ENCODE peak calls at places on chromosomes 16 and 17, in five cellular contexts. One of them, this sample, is unnamed.

GRCh38 chr17:63772801-63773271 is 561 bp downstream of the CCDC47 start:
- DNase-seq in erythroblast: peak; percentile 82
- DNase-seq in hypothalamus: no peak
- DNase-seq in AG10803: peak; percentile 25
- DNase-seq in K562: peak; percentile 55
- DNase-seq in this sample: peak; percentile 46

GRCh38 chr16:84194470-84195200 is 3.7 kb downstream of the ADAD2 start:
- DNase-seq in K562: no peak
- DNase-seq in erythroblast: no peak
- DNase-seq in AG10803: no peak
- DNase-seq in hypothalamus: no peak
- DNase-seq in this sample: no peak

GRCh38 chr17:29570521-29570920 is 2.0 kb downstream of the TP53I13 start:
- DNase-seq in K562: no peak
- DNase-seq in erythroblast: no peak
- DNase-seq in hypothalamus: no peak
- DNase-seq in AG10803: no peak
- DNase-seq in this sample: no peak

GRCh38 chr16:48720266-48720665 is 110.3 kb upstream of the N4BP1 start:
- DNase-seq in K562: peak; percentile 20
- DNase-seq in hypothalamus: no peak
- DNase-seq in AG10803: no peak
- DNase-seq in erythroblast: peak; percentile 2
- DNase-seq in this sample: peak; percentile 24

GRCh38 chr17:62822080-62822904 is 14.2 kb upstream of the MARCHF10 start:
- DNase-seq in hypothalamus: no peak
- DNase-seq in K562: no peak
- DNase-seq in AG10803: no peak
- DNase-seq in erythroblast: peak; percentile 30
- DNase-seq in this sample: no peak

GRCh38 chr17:50931003-50931878 is 65.1 kb upstream of the TOB1 start:
- DNase-seq in erythroblast: peak; percentile 88
- DNase-seq in K562: peak; percentile 78
- DNase-seq in hypothalamus: peak; percentile 68
- DNase-seq in AG10803: peak; percentile 84
- DNase-seq in this sample: peak; percentile 92

GRCh38 chr17:3715296-3715695 is 8.4 kb upstream of the HASPIN start:
- DNase-seq in erythroblast: no peak
- DNase-seq in K562: no peak
- DNase-seq in hypothalamus: no peak
- DNase-seq in AG10803: no peak
- DNase-seq in this sample: no peak

GRCh38 chr17:2138318-2138717 is 83.4 kb downstream of the HIC1 start:
- DNase-seq in hypothalamus: no peak
- DNase-seq in erythroblast: no peak
- DNase-seq in AG10803: peak; percentile 28
- DNase-seq in K562: peak; percentile 44
- DNase-seq in this sample: peak; percentile 57

GRCh38 chr17:74452841-74453661 is 13.4 kb upstream of the CD300A start:
- DNase-seq in erythroblast: no peak
- DNase-seq in hypothalamus: no peak
- DNase-seq in K562: no peak
- DNase-seq in AG10803: no peak
- DNase-seq in this sample: no peak

This sample was measured in EH.